ENCODE peak calls at places on chromosomes 11 and 22, in ten cellular contexts. K, N, C, U, R, S, Y, E, I and D are unnamed samples.

GRCh38 chr11:113974741-113975470 is at the start of gene HTR3A:
- DNase-seq in U (peak; percentile 53), S (peak; percentile 37), E (no peak), K (no peak), Y (peak; percentile 19), I (no peak), R (no peak), C (no peak), N (no peak), D (no peak)

GRCh38 chr11:131928992-131929391 is 558.6 kb downstream of the NTM start:
- DNase-seq in S (no peak), R (no peak), N (no peak), K (no peak), E (peak; percentile 23), Y (no peak), C (no peak), I (no peak), U (no peak), D (no peak)

GRCh38 chr11:43852057-43852636 is 28.5 kb upstream of the ALKBH3 start:
- DNase-seq in N (no peak), C (peak; percentile 33), I (peak; percentile 8), K (peak; percentile 51), U (peak; percentile 88), E (peak; percentile 56), S (peak; percentile 89), Y (no peak), R (peak; percentile 40), D (peak; percentile 63)

GRCh38 chr22:21026783-21027692 is 5.3 kb downstream of the SLC7A4 start:
- DNase-seq in R (no peak), K (no peak), E (no peak), Y (peak; percentile 56), I (no peak), S (peak; percentile 68), U (peak; percentile 79), C (no peak), N (no peak), D (no peak)

GRCh38 chr11:78000193-78000592 is 5.7 kb upstream of the INTS4 start:
- DNase-seq in C (no peak), I (peak; percentile 15), S (peak; percentile 82), K (no peak), R (peak; percentile 50), U (peak; percentile 87), Y (no peak), E (peak; percentile 48), N (no peak), D (no peak)

GRCh38 chr11:78161346-78161745 is 21.9 kb upstream of the ALG8 start:
- DNase-seq in U (no peak), N (no peak), R (no peak), E (no peak), K (no peak), Y (peak; percentile 25), C (no peak), I (no peak), S (no peak), D (no peak)

GRCh38 chr11:31045335-31045734 is 324.2 kb downstream of the DCDC1 start:
- DNase-seq in C (no peak), E (no peak), U (peak; percentile 2), S (no peak), I (no peak), Y (no peak), N (no peak), R (no peak), K (no peak), D (no peak)

GRCh38 chr22:35275580-35275979 is 18.3 kb downstream of the HMGXB4 start:
- DNase-seq in K (no peak), Y (no peak), R (no peak), I (no peak), C (no peak), S (peak; percentile 40), U (no peak), N (no peak), E (no peak), D (no peak)

GRCh38 chr11:121681536-121681935 is 228.8 kb upstream of the SORL1-AS1 start:
- DNase-seq in I (no peak), E (no peak), K (no peak), C (no peak), N (no peak), R (no peak), S (peak; percentile 41), Y (no peak), U (no peak), D (no peak)

GRCh38 chr11:1892116-1892515 is 421 bp upstream of the PRR33 start:
- DNase-seq in R (no peak), I (no peak), K (no peak), E (no peak), N (peak; percentile 79), Y (no peak), S (no peak), U (no peak), C (no peak), D (no peak)

GRCh38 chr22:29069476-29069875 is 3.4 kb upstream of the KREMEN1 start:
- DNase-seq in N (no peak), K (no peak), C (no peak), Y (no peak), R (no peak), E (no peak), I (no peak), S (no peak), U (no peak), D (no peak)

GRCh38 chr11:130631119-130631518 is 182.7 kb downstream of the ADAMTS15 start:
- DNase-seq in Y (no peak), K (no peak), S (peak; percentile 93), E (no peak), R (no peak), C (no peak), U (peak; percentile 57), N (no peak), I (no peak), D (no peak)

GRCh38 chr11:75246006-75246672 is 5.6 kb downstream of the TPBGL start:
- DNase-seq in S (no peak), N (peak; percentile 62), U (no peak), Y (no peak), R (peak; percentile 33), C (no peak), I (no peak), E (no peak), K (no peak), D (no peak)

GRCh38 chr11:121711900-121712424 is 259.2 kb upstream of the SORL1-AS1 start:
- DNase-seq in E (no peak), K (no peak), Y (no peak), U (peak; percentile 6), S (peak; percentile 56), C (no peak), N (no peak), R (no peak), I (no peak), D (no peak)

GRCh38 chr11:44071157-44071556 is 5.1 kb downstream of the ACCS start:
- DNase-seq in R (no peak), U (no peak), C (no peak), I (no peak), E (no peak), N (no peak), Y (no peak), S (no peak), K (no peak), D (no peak)

GRCh38 chr11:118658372-118659313 is 20.8 kb downstream of the TREH start:
- DNase-seq in N (peak; percentile 80), I (no peak), R (no peak), S (peak; percentile 38), U (no peak), E (no peak), C (no peak), Y (peak; percentile 51), K (no peak), D (no peak)

GRCh38 chr11:112555491-112556364 is 295.1 kb upstream of the PLET1 start:
- DNase-seq in C (peak; percentile 35), U (peak; percentile 48), I (peak; percentile 43), R (peak; percentile 51), E (peak; percentile 48), N (no peak), Y (peak; percentile 40), K (no peak), S (peak; percentile 48), D (no peak)

GRCh38 chr22:20172038-20172613 is 21.3 kb upstream of the CCDC188 start:
- DNase-seq in Y (no peak), E (no peak), I (no peak), K (no peak), U (no peak), N (no peak), R (no peak), C (no peak), S (no peak), D (no peak)

GRCh38 chr11:36273110-36273509 is 16.1 kb downstream of the COMMD9 start:
- DNase-seq in E (no peak), K (no peak), S (no peak), C (no peak), Y (no peak), N (no peak), I (no peak), U (no peak), R (no peak), D (no peak)

GRCh38 chr11:1870326-1870696 is 17.4 kb downstream of the LSP1 start:
- DNase-seq in S (no peak), Y (no peak), E (no peak), N (no peak), U (no peak), K (no peak), R (no peak), C (no peak), I (no peak), D (no peak)

GRCh38 chr11:61445535-61445934 is 15.6 kb downstream of the SDHAF2 start:
- DNase-seq in K (no peak), S (peak; percentile 12), R (no peak), E (no peak), I (no peak), N (no peak), Y (no peak), U (no peak), C (no peak), D (no peak)

GRCh38 chr22:18013436-18013835 is 10.9 kb downstream of the MICAL3 start:
- DNase-seq in Y (no peak), E (no peak), C (no peak), S (no peak), K (no peak), N (no peak), R (no peak), U (no peak), I (no peak), D (no peak)

GRCh38 chr11:109851780-109852390 is 241.3 kb upstream of the ZC3H12C start:
- DNase-seq in E (no peak), K (no peak), S (no peak), Y (no peak), R (no peak), I (no peak), N (no peak), C (no peak), U (no peak), D (no peak)

GRCh38 chr11:126896025-126896424 is 104.5 kb downstream of the KIRREL3 start:
- DNase-seq in I (no peak), K (no peak), S (no peak), C (no peak), U (no peak), R (no peak), N (no peak), E (no peak), Y (no peak), D (no peak)

GRCh38 chr11:73140213-73141030 is 1.7 kb downstream of the FCHSD2 start:
- DNase-seq in K (no peak), N (no peak), U (peak; percentile 33), I (no peak), R (no peak), Y (peak; percentile 49), C (no peak), S (peak; percentile 52), E (peak; percentile 36), D (peak; percentile 64)

GRCh38 chr11:111324277-111324720 is 26.0 kb downstream of the POU2AF3 start:
- DNase-seq in I (no peak), Y (no peak), U (peak; percentile 25), E (no peak), K (no peak), S (peak; percentile 47), R (no peak), N (no peak), C (no peak), D (no peak)

GRCh38 chr11:112881461-112881860 is 79.8 kb upstream of the NCAM1 start:
- DNase-seq in N (peak; percentile 87), U (peak; percentile 24), C (no peak), E (peak; percentile 95), S (peak; percentile 31), I (no peak), Y (peak; percentile 71), K (peak; percentile 41), R (no peak), D (no peak)

GRCh38 chr11:103604310-103604709 is 432.1 kb upstream of the DDI1 start:
- DNase-seq in I (no peak), S (no peak), Y (no peak), N (no peak), U (no peak), R (no peak), K (no peak), C (no peak), E (no peak), D (no peak)